ENCODE peak calls at places on chromosomes 6 and 20, in five cellular contexts. L, P, N, U and K are unnamed samples. For H3K27me3, the result is how much of the 10 kb centered on the place peaks cover.

GRCh38 chr20:36086767-36087166 is 67.8 kb upstream of the EPB41L1 start:
- DNase-seq in L (no peak), P (no peak), N (no peak), U (no peak), K (no peak)

GRCh38 chr6:40326689-40327404 is 260.3 kb downstream of the LRFN2 start:
- DNase-seq in L (no peak), P (no peak), N (no peak), U (no peak), K (no peak)

GRCh38 chr6:101770116-101770515 is 376.6 kb downstream of the GRIK2 start:
- DNase-seq in L (no peak), P (no peak), N (no peak), U (no peak), K (no peak)

GRCh38 chr6:17859846-17860245 is 127.6 kb downstream of the KIF13A start:
- DNase-seq in L (no peak), P (no peak), N (no peak), U (no peak), K (no peak)

GRCh38 chr6:20706293-20707165 is 172.3 kb downstream of the CDKAL1 start:
- DNase-seq in L (no peak), P (no peak), N (no peak), U (no peak), K (no peak)

GRCh38 chr6:150741633-150742200 is 123.8 kb upstream of the MTHFD1L start:
- DNase-seq in L (no peak), P (no peak), N (no peak), U (no peak), K (no peak)

GRCh38 chr6:96460052-96460700 is 61.4 kb upstream of the UFL1 start:
- DNase-seq in L (no peak), P (no peak), N (no peak), U (no peak), K (no peak)

GRCh38 chr20:53679597-53680309 is 86.1 kb upstream of the ZNF217 start:
- DNase-seq in L (no peak), P (no peak), N (no peak), U (no peak), K (no peak)

GRCh38 chr20:25859649-25860530 is 163.2 kb upstream of the ZNF337 start:
- DNase-seq in L (peak), P (peak), N (peak), U (peak), K (peak)

GRCh38 chr20:25207149-25207959 is 11.8 kb downstream of the ENTPD6 start:
- DNase-seq in L (no peak), P (peak), N (no peak), U (no peak), K (no peak)

GRCh38 chr6:73983367-73983766 is 287.4 kb downstream of the CD109 start:
- DNase-seq in L (no peak), P (no peak), N (no peak), U (no peak), K (no peak)

GRCh38 chr6:46296586-46296985 is 125.8 kb upstream of the ENPP5 start:
- DNase-seq in L (no peak), P (no peak), N (no peak), U (no peak), K (no peak)

GRCh38 chr20:50546729-50547314 is 36.6 kb downstream of the PTPN1 start:
- DNase-seq in L (no peak), P (no peak), N (no peak), U (no peak), K (no peak)

GRCh38 chr6:19805146-19805515 is 32.0 kb upstream of the ID4 start:
- DNase-seq in L (no peak), P (no peak), N (no peak), U (no peak), K (no peak)

GRCh38 chr6:133804263-133804662 is 84.7 kb upstream of the TCF21 start:
- DNase-seq in L (no peak), P (peak), N (no peak), U (no peak), K (no peak)

GRCh38 chr6:83411731-83412130 is 19.1 kb downstream of the ME1 start:
- DNase-seq in L (no peak), P (no peak), N (no peak), U (no peak), K (no peak)

GRCh38 chr6:23180504-23181293 is 611.3 kb downstream of the HDGFL1 start:
- DNase-seq in L (peak), P (peak), N (no peak), U (peak), K (no peak)

GRCh38 chr6:83707829-83708545 is 914 bp downstream of the SNAP91 start:
- DNase-seq in L (no peak), P (no peak), N (peak), U (peak), K (no peak)

GRCh38 chr20:38270869-38271608 is 10.5 kb upstream of the KIAA1755 start:
- DNase-seq in L (no peak), P (peak), N (no peak), U (peak), K (no peak)

GRCh38 chr20:5996765-5997164 is 46.3 kb downstream of the MCM8 start:
- DNase-seq in L (no peak), P (no peak), N (no peak), U (no peak), K (peak)

GRCh38 chr20:11686195-11686594 is 231.5 kb upstream of the BTBD3 start:
- DNase-seq in L (no peak), P (no peak), N (no peak), U (no peak), K (no peak)

GRCh38 chr6:87793340-87793739 is 91.3 kb upstream of the AKIRIN2 start:
- DNase-seq in L (no peak), P (no peak), N (no peak), U (no peak), K (no peak)

GRCh38 chr6:88671624-88672023 is 291.8 kb downstream of the RNGTT start:
- DNase-seq in L (no peak), P (no peak), N (no peak), U (no peak), K (no peak)

GRCh38 chr20:6707231-6707870 is 60.1 kb upstream of the BMP2 start:
- DNase-seq in L (no peak), P (no peak), N (no peak), U (no peak), K (no peak)

GRCh38 chr20:61271273-61272221 is 19.5 kb downstream of the CDH4 start:
- DNase-seq in L (no peak), P (no peak), N (no peak), U (no peak), K (no peak)

DNA sequence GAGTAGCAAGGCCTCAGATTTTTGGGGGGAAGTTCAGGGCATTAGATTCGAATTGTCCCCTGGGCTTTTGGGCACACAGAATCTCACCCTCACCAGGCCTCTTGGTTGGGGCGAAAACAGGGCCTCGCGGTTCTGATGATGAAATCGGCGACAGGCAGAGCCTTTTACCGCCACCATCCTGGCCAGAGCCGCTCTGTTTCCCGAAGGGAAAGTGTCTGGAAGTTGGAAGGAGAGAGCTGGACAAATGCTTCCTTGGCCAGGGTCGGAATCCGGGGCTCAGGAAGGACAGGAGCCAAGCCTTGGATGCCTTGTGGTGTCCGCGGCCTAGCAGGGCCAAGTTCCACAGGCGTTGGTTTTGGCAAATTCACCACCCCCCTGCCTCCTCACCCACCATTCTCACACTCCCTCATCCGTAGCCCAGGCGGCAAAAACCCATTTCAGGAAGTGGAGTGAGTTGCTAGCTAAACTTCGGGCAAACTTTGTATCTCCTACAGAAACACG is 3.5 kb upstream of the TFAP2A start:
- DNase-seq in L (no peak), P (no peak), N (no peak), U (no peak), K (no peak)
- H3K27me3 ChIP-seq in L (half or more), P (under half), N (half or more), U (half or more), K (half or more)

GRCh38 chr6:33008944-33009861 is at the start of gene HLA-DOA:
- DNase-seq in L (no peak), P (no peak), N (no peak), U (no peak), K (no peak)
- H3K27ac ChIP-seq in L (no peak), P (no peak), N (peak), U (peak), K (no peak)

GRCh38 chr6:36386495-36387439 is 702 bp downstream of the ETV7 start:
- DNase-seq in L (peak), P (peak), N (peak), U (peak), K (no peak)
- H3K27me3 ChIP-seq in L (under half), P (under half), N (under half), U (under half), K (under half)

GRCh38 chr6:82216549-82216948 is 31.0 kb downstream of the IBTK start:
- DNase-seq in L (no peak), P (no peak), N (no peak), U (no peak), K (no peak)
- H3K27ac ChIP-seq in L (no peak), P (no peak), N (no peak), U (no peak), K (no peak)

DNA sequence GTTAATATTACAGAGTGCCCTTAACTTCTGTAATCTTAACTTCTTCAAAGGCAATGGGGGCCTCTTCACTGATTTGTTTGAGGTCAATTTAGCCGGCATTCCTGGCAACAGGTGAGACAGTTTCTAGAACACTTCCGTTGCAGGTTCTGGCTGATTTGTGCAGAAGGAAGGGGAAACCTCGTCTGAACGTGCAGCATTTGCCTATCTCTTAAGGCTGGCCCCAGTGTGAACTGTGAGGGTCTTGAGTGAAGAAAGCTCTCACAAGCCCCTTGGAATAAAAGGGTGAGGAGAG is 3.5 kb upstream of the COL12A1 start:
- DNase-seq in L (no peak), P (no peak), N (no peak), U (no peak), K (no peak)
- H3K27me3 ChIP-seq in L (under half), P (under half), N (under half), U (under half), K (under half)

GRCh38 chr6:31567531-31568370 is 4.3 kb upstream of the LTA start:
- DNase-seq in L (no peak), P (no peak), N (no peak), U (no peak), K (no peak)
- H3K27ac ChIP-seq in L (no peak), P (no peak), N (no peak), U (no peak), K (peak)

DNA sequence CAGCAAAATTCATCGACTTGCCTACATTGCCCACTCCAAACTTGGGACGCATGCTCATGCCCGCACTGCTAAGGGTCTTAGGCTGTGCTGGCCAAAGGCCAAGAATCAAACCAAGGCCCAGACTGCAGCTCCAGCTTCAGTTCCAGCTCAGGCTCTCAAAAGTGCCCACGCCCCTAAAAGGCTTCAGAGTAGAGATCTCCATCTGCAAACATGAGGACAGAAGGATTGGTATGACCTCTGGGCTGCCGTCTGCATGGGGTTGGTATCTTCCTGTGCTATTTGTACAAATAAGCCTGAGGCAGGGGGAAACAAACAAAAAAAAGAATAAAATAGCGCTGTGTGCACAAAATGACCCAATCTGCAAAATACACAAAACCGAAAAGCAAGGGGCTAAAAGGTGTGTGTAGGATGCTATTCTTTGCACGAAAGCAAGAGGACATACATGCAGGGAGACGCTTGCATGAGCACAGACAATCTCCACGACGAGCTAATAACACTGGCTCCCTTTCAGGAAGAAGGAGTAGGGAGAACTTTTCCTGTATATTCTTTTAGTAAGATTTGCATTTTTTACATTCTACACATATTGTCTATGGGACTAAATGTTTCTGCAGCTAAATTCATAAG is 33.2 kb downstream of the ATP9A start:
- DNase-seq in L (no peak), P (no peak), N (no peak), U (no peak), K (no peak)
- H3K27me3 ChIP-seq in L (under half), P (under half), N (under half), U (under half), K (under half)